ENCODE peak calls at places on chromosomes 7 and 10, in nine cellular contexts. A is non-pigmented ciliary epithelial cell; V is activated naive CD4-positive, alpha-beta T cell treated with Interleukin-2 at 50 U/mL for 16 hours; K is LoVo; P is NCI-H748 treated with DMSO at 0.1 percent for 48 hours; I is H1; X is cardiac fibroblast; D is activated T-cell treated with anti-CD3 and anti-CD28 coated beads for 24 hours; S is myocyte. J is an unnamed sample.

GRCh38 chr10:113153493-113154127 is 203.6 kb downstream of the TCF7L2 start:
- DNase-seq in A (no peak), V (no peak), K (no peak), P (no peak), I (no peak), X (no peak), D (no peak), S (no peak), J (no peak)

GRCh38 chr10:43983405-43983804 is 334.7 kb upstream of the ZNF32 start:
- DNase-seq in A (no peak), V (no peak), K (no peak), P (no peak), I (no peak), X (no peak), D (no peak), S (no peak), J (no peak)

GRCh38 chr10:70144372-70145110 is 2.0 kb downstream of the TYSND1 start:
- DNase-seq in A (no peak), V (no peak), K (no peak), P (no peak), I (no peak), X (no peak), D (no peak), S (no peak), J (no peak)

GRCh38 chr10:29377333-29377961 is 88.6 kb downstream of the LYZL1 start:
- DNase-seq in A (no peak), V (no peak), K (peak; percentile 30), P (no peak), I (no peak), X (peak; percentile 52), D (no peak), S (peak; percentile 43), J (peak; percentile 17)

GRCh38 chr10:110175406-110175805 is 32.0 kb upstream of the MXI1 start:
- DNase-seq in A (peak; percentile 6), V (no peak), K (no peak), P (no peak), I (no peak), X (peak; percentile 39), D (no peak), S (peak; percentile 41), J (no peak)

GRCh38 chr7:151614019-151614418 is 94.3 kb upstream of the RHEB start:
- DNase-seq in A (no peak), V (no peak), K (no peak), P (no peak), I (no peak), X (no peak), D (no peak), S (no peak), J (no peak)

GRCh38 chr7:136369225-136369624 is 392.1 kb upstream of the MTPN start:
- DNase-seq in A (no peak), V (no peak), K (no peak), P (no peak), I (no peak), X (no peak), D (no peak), S (no peak), J (no peak)

GRCh38 chr7:36308031-36308430 is 81.6 kb upstream of the ANLN start:
- DNase-seq in A (no peak), V (no peak), K (no peak), P (no peak), I (no peak), X (no peak), D (no peak), S (peak; percentile 31), J (no peak)

GRCh38 chr10:76310681-76311080 is 879.3 kb downstream of the LRMDA start:
- DNase-seq in A (no peak), V (no peak), K (no peak), P (no peak), I (no peak), X (no peak), D (no peak), S (no peak), J (peak; percentile 10)

GRCh38 chr7:50068850-50069551 is 24.0 kb downstream of the ZPBP start:
- DNase-seq in A (no peak), V (no peak), K (peak; percentile 79), P (peak; percentile 53), I (no peak), X (peak; percentile 61), D (no peak), S (peak; percentile 8), J (no peak)